ENCODE peak calls at places on chromosomes 13 and 19, in five cellular contexts. K is left ventricle myocardium inferior, T is lower leg skin, M is A673, E is BJ. P is an unnamed sample.

GRCh38 chr19:53917356-53917755 is 8.3 kb downstream of the CACNG7 start:
- DNase-seq in K (no peak), T (no peak), M (no peak), E (no peak), P (no peak)

GRCh38 chr13:26759156-26759906 is 1.3 kb downstream of the GPR12 start:
- DNase-seq in K (no peak), T (no peak), M (no peak), E (no peak), P (no peak)

GRCh38 chr13:50244355-50244912 is 229.2 kb downstream of the KCNRG start:
- DNase-seq in K (no peak), T (no peak), M (no peak), E (no peak), P (no peak)

GRCh38 chr19:29967623-29968022 is 25.6 kb downstream of the URI1 start:
- DNase-seq in K (no peak), T (no peak), M (peak; percentile 59), E (no peak), P (peak; percentile 72)

GRCh38 chr19:58560007-58560887 is 1.8 kb upstream of the UBE2M start:
- DNase-seq in K (peak; percentile 13), T (no peak), M (no peak), E (no peak), P (no peak)

GRCh38 chr19:45405435-45406164 is 731 bp upstream of the PPP1R13L start:
- DNase-seq in K (peak; percentile 89), T (peak; percentile 92), M (peak; percentile 97), E (peak; percentile 67), P (peak; percentile 90)

GRCh38 chr19:3045885-3046603 is 16.3 kb downstream of the TLE5 start:
- DNase-seq in K (no peak), T (no peak), M (no peak), E (no peak), P (no peak)

GRCh38 chr13:31797154-31797775 is 57.9 kb downstream of the RXFP2 start:
- DNase-seq in K (no peak), T (no peak), M (peak; percentile 27), E (no peak), P (peak; percentile 75)

GRCh38 chr13:75566658-75567057 is 17.1 kb downstream of the UCHL3 start:
- DNase-seq in K (no peak), T (no peak), M (peak; percentile 46), E (peak; percentile 17), P (peak; percentile 60)

GRCh38 chr13:25981060-25981459 is 70.8 kb downstream of the SHISA2 start:
- DNase-seq in K (no peak), T (no peak), M (no peak), E (no peak), P (no peak)

GRCh38 chr13:103640617-103641016 is 574.4 kb upstream of the SLC10A2 start:
- DNase-seq in K (no peak), T (no peak), M (no peak), E (no peak), P (no peak)
- TF ChIP-seq CTCF in K (no peak), T (no peak), M (no peak), E (no peak), P (no peak)

GRCh38 chr13:105904034-105904742 is 631.3 kb downstream of the EFNB2 start:
- DNase-seq in K (no peak), T (no peak), M (no peak), E (no peak), P (no peak)

GRCh38 chr13:105907319-105908019 is 628.0 kb downstream of the EFNB2 start:
- DNase-seq in K (no peak), T (no peak), M (no peak), E (no peak), P (no peak)

DNA sequence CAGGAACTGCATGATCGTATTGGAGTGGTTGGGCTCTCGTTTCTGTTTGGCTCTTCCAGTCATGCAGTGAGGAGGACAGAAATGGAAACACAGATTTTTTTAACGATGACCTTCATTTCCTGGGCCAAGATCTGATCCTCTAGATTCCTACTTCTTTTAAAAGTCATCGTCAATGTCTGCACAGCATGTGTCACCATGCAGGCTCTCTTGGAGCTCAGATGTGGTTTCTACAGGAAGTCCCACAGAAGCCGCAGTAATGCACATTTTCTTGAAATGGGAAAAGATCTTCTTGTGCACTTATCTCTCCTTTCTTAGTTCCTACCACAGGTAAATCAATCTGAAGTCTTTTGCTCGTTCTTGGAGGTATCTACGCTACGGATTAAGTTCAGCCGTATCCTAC is 626.9 kb downstream of the EFNB2 start:
- DNase-seq in K (no peak), T (no peak), M (no peak), E (no peak), P (no peak)
- H3K4me3 ChIP-seq in K (no peak overlapping the region), T (no peak overlapping the region), M (no peak overlapping the region), E (no peak overlapping the region), P (no peak overlapping the region)

GRCh38 chr13:102940770-102941169 is 94.9 kb downstream of the ERCC5 start:
- DNase-seq in K (no peak), T (no peak), M (no peak), E (no peak), P (no peak)

GRCh38 chr13:102935896-102936321 is 90.1 kb downstream of the ERCC5 start:
- DNase-seq in K (no peak), T (no peak), M (peak; percentile 33), E (no peak), P (no peak)

GRCh38 chr13:102944821-102945220 is 99.0 kb downstream of the ERCC5 start:
- DNase-seq in K (no peak), T (no peak), M (no peak), E (no peak), P (no peak)

GRCh38 chr13:102945324-102945815 is 99.5 kb downstream of the ERCC5 start:
- DNase-seq in K (no peak), T (no peak), M (no peak), E (no peak), P (no peak)

DNA sequence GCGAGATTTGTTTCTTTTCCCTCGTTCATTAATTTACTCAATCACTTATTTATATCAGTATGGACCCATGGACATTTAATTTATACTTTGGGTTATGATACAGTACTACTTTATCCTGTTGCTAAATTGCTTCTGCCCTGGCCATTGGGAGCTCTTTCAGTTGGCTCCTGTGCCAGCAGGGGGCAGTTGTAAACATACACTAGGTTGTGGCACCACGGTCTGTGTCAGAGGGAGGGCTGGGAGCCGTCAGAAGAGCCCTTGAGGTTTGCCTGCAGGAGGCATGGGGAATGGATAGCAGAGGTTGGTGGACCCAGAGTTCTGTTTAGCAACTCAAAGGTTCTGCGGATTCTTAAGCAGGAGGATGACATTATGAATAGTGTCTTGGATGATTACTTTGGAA is 94.3 kb downstream of the ERCC5 start:
- DNase-seq in K (no peak), T (no peak), M (no peak), E (no peak), P (no peak)
- TF ChIP-seq CTCF in K (no peak), T (no peak), M (no peak), E (peak; percentile 3), P (peak; percentile 7)

GRCh38 chr19:49153167-49153809 is 1.9 kb downstream of the HRC start:
- DNase-seq in K (no peak), T (no peak), M (no peak), E (no peak), P (no peak)

GRCh38 chr19:49150106-49150943 is 4.9 kb downstream of the HRC start:
- DNase-seq in K (peak; percentile 85), T (peak; percentile 73), M (peak; percentile 94), E (no peak), P (peak; percentile 67)

GRCh38 chr19:49152218-49152550 is 3.0 kb downstream of the HRC start:
- DNase-seq in K (no peak), T (no peak), M (no peak), E (no peak), P (no peak)

GRCh38 chr19:49150944-49151243 is 4.3 kb downstream of the HRC start:
- DNase-seq in K (no peak), T (no peak), M (no peak), E (no peak), P (no peak)

DNA sequence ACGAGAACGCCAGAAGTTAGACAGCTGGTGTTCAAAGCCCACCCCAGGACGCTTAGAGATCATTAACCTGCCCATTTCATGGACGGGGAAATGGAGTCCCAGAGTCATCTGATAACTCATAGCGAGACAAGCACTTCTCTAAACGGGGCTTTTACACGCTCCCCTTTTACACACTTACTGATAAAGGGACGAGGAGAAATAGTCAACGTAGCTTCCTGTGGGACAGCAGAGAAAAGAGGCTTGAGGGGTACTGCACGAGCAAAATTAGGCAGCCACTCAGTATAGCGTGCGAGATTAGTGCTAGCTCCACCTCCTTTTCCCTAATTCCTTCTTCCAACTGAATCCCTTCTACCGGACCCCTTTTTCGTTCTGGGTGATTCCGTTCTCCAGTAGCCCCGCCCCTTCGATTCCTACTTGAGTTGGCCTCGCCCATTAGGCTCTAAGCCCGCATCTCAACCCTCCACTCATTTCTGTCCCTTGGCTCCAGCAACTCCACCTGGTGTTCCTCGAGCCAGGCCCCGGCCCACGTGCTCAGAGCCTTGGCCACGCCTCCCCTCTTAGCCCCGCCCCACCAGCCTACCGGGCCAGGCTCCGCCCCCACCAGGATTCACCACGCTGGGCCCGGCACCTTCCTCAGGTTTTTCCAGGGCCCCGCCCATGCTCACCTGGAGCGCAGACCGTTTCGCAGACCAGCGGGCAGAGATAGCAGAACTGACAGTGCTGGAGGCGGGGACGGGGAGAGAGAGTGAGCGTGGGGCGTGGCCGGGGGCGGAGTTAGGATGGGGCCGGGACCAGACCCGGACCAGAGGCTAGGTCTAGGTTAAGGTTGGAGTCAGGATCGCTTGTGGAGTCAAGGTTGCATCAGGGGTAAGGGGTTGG is 3.6 kb downstream of the HRC start:
- DNase-seq in K (peak; percentile 56), T (peak; percentile 88), M (peak; percentile 94), E (no peak), P (peak; percentile 23)
- H3K4me3 ChIP-seq in K (peak overlapping the region; percentile 80), T (no peak overlapping the region), M (peak overlapping the region; percentile 76), E (no peak overlapping the region), P (no peak overlapping the region)